ENCODE peak calls at places on chromosomes 6 and 20, in six cellular contexts. J is endodermal cell, G is prostate gland, C is body of pancreas, D is testis, R is neuronal stem cell. S is an unnamed sample.
A peak's percentile ranks its signal among the peaks of the same experiment; 100 is the strongest.

GRCh38 chr6:133945158-133945557 is 7.9 kb upstream of the TBPL1 start:
- DNase-seq in R (no peak), D (no peak), C (no peak), J (peak; percentile 67), G (no peak), S (no peak)

GRCh38 chr6:126721581-126722145 is 381.7 kb downstream of the CENPW start:
- DNase-seq in G (no peak), J (no peak), C (no peak), R (no peak), D (no peak), S (no peak)

GRCh38 chr6:89542856-89543254 is 95.7 kb downstream of the LYRM2 start:
- DNase-seq in J (no peak), C (no peak), G (no peak), D (no peak), R (no peak), S (no peak)

GRCh38 chr6:133254552-133255228 is 13.5 kb downstream of the EYA4 start:
- DNase-seq in C (no peak), D (no peak), G (no peak), J (no peak), R (no peak), S (no peak)

GRCh38 chr6:12535915-12536314 is 180.7 kb upstream of the PHACTR1 start:
- DNase-seq in C (no peak), D (no peak), R (no peak), J (no peak), G (no peak), S (no peak)

GRCh38 chr6:165663283-165663735 is 268 bp upstream of the PDE10A start:
- DNase-seq in G (no peak), J (peak; percentile 82), D (no peak), R (peak; percentile 48), C (peak; percentile 31), S (no peak)

GRCh38 chr6:15793288-15793687 is 130.5 kb upstream of the DTNBP1 start:
- DNase-seq in C (no peak), G (no peak), J (peak; percentile 54), R (no peak), D (no peak), S (no peak)

GRCh38 chr6:7262037-7262461 is 51.0 kb downstream of the SSR1 start:
- DNase-seq in D (peak; percentile 87), G (no peak), C (peak; percentile 44), R (no peak), J (peak; percentile 93), S (peak; percentile 16)

GRCh38 chr6:169542491-169542890 is 159.3 kb downstream of the WDR27 start:
- DNase-seq in G (no peak), R (no peak), D (no peak), J (no peak), C (no peak), S (no peak)

GRCh38 chr6:24985313-24985712 is 49.6 kb upstream of the RIPOR2 start:
- DNase-seq in D (no peak), C (no peak), R (peak; percentile 53), J (peak; percentile 82), G (peak; percentile 24), S (no peak)

GRCh38 chr6:44349904-44350649 is 7.6 kb downstream of the SPATS1 start:
- DNase-seq in R (no peak), J (no peak), C (no peak), G (no peak), D (no peak), S (no peak)

GRCh38 chr20:59822291-59823029 is 111.0 kb downstream of the SYCP2 start:
- DNase-seq in R (no peak), J (peak; percentile 45), C (no peak), D (peak; percentile 10), G (no peak), S (peak; percentile 55)

GRCh38 chr20:59823860-59824259 is 109.6 kb downstream of the SYCP2 start:
- DNase-seq in R (no peak), D (peak; percentile 2), G (no peak), C (no peak), J (peak; percentile 31), S (no peak)

GRCh38 chr20:59824711-59825562 is 108.5 kb downstream of the SYCP2 start:
- DNase-seq in J (peak; percentile 41), D (peak; percentile 7), G (no peak), R (no peak), C (peak; percentile 20), S (no peak)

GRCh38 chr20:59823030-59823423 is 110.4 kb downstream of the SYCP2 start:
- DNase-seq in C (no peak), G (no peak), R (no peak), J (no peak), D (peak; percentile 2), S (no peak)

DNA sequence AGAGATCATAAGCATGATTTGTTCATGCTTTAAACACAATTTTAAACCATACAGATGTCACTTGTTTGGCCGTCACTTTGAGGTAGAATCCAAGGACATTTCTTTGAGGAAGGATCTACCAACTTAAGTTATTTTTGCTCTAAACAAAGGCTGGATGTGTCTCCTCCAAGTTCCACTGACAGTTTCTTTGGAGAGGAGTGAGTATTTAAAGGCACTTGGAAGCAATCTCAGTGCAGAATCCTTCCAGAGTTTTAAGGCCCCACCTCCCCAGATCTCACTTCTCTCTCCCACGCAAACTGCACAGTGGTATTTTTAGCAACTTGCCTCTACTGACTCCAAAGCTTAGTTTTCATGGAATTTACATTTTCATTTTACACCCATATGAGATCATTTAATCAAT is 110.0 kb downstream of the SYCP2 start:
- DNase-seq in C (no peak), J (no peak), D (peak; percentile 14), G (no peak), R (no peak), S (no peak)
- H3K9me3 ChIP-seq in C (no peaks in the 10 kb centered on the region), J (peaks cover 2% of the 10 kb centered on the region), D (no peaks in the 10 kb centered on the region), G (no peaks in the 10 kb centered on the region), R (no peaks in the 10 kb centered on the region), S (no peaks in the 10 kb centered on the region)

DNA sequence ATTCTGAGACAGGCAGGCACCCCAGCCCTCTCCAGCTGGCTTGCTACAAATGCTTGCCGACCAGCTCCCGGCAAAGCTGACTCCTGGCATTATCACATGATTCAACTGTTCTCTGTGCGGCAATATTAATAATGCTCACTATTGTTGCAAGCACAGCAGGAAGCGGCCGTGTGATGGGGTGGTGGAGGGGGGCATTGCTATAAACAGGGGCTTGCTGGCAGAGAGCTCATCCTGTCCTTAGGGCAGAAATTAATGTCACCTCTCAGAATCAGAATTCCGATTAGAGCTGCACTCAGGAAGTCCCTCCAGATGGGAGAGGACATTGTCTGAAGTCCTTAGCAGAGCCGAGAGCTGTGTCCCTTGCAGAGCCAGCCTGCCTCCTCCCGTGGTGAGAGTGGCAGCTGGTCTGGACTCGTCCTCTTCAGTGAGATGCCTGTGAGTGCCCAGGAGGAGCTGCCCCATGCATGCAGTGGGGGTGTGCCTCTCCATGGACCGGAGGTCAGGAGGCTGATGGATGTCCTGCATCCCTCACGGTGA is 162.5 kb downstream of the CDH4 start:
- DNase-seq in C (no peak), J (no peak), R (no peak), D (no peak), G (no peak), S (no peak)
- H3K9me3 ChIP-seq in C (no peaks in the 10 kb centered on the region), J (no peaks in the 10 kb centered on the region), R (peaks cover 6% of the 10 kb centered on the region), D (no peaks in the 10 kb centered on the region), G (no peaks in the 10 kb centered on the region), S (no peaks in the 10 kb centered on the region)

GRCh38 chr20:55365745-55366144 is 639.6 kb downstream of the CBLN4 start:
- DNase-seq in D (no peak), C (no peak), J (no peak), G (no peak), R (no peak), S (no peak)
- H3K9me3 ChIP-seq in D (no peaks in the 10 kb centered on the region), C (no peaks in the 10 kb centered on the region), J (peaks cover 12% of the 10 kb centered on the region), G (no peaks in the 10 kb centered on the region), R (no peaks in the 10 kb centered on the region), S (no peaks in the 10 kb centered on the region)

GRCh38 chr6:21074484-21074883 is 519.1 kb upstream of the SOX4 start:
- DNase-seq in G (no peak), R (no peak), J (no peak), C (no peak), D (no peak), S (no peak)
- H3K9me3 ChIP-seq in G (no peaks in the 10 kb centered on the region), R (peaks cover 20% of the 10 kb centered on the region), J (peaks cover 36% of the 10 kb centered on the region), C (no peaks in the 10 kb centered on the region), D (no peaks in the 10 kb centered on the region), S (peaks cover 13% of the 10 kb centered on the region)